ENCODE peak calls at places on chromosome 15, in six cellular contexts. O is body of pancreas; I is CD8-positive, alpha-beta T cell; G is bronchial epithelial cell; U is fibroblast of pulmonary artery; S is HCT116. L is an unnamed sample.

GRCh38 chr15:48914717-48915116 is 36.8 kb downstream of the EID1 start:
- DNase-seq in G (no peak), O (no peak), S (no peak), U (no peak), I (no peak), L (no peak)

GRCh38 chr15:52730163-52730562 is 51.0 kb upstream of the ATOSA start:
- DNase-seq in U (peak), O (no peak), I (peak), G (peak), S (no peak), L (peak)

GRCh38 chr15:90873998-90874605 is 5.7 kb downstream of the FURIN start:
- DNase-seq in G (peak), I (no peak), U (no peak), O (peak), S (no peak), L (peak)

GRCh38 chr15:31758126-31758525 is 272.2 kb upstream of the CHRNA7 start:
- DNase-seq in O (peak), S (peak), G (peak), I (no peak), U (peak), L (peak)

GRCh38 chr15:52243697-52244555 is 51.7 kb downstream of the MYO5C start:
- DNase-seq in I (no peak), G (no peak), O (no peak), U (no peak), S (no peak), L (no peak)

GRCh38 chr15:80026310-80026709 is 33.2 kb upstream of the ZFAND6 start:
- DNase-seq in G (no peak), I (no peak), S (no peak), O (no peak), U (no peak), L (peak)

GRCh38 chr15:72423256-72423655 is 25.2 kb downstream of the TMEM202 start:
- DNase-seq in I (no peak), U (no peak), S (no peak), O (no peak), G (no peak), L (no peak)

GRCh38 chr15:81400640-81401236 is 26.7 kb upstream of the TMC3 start:
- DNase-seq in G (peak), U (peak), I (peak), S (peak), O (no peak), L (peak)

GRCh38 chr15:57440799-57441198 is 64.5 kb downstream of the CGNL1 start:
- DNase-seq in O (no peak), G (peak), I (no peak), S (no peak), U (peak), L (no peak)

GRCh38 chr15:45616901-45617323 is 17.9 kb upstream of the SQOR start:
- DNase-seq in O (no peak), I (no peak), G (peak), U (no peak), S (no peak), L (peak)

GRCh38 chr15:66017009-66017408 is 147.7 kb downstream of the RAB11A start:
- DNase-seq in S (no peak), I (no peak), G (no peak), O (no peak), U (no peak), L (no peak)

GRCh38 chr15:83844742-83845141 is 190.8 kb downstream of the ADAMTSL3 start:
- DNase-seq in S (no peak), I (no peak), O (no peak), U (no peak), G (peak), L (peak)

GRCh38 chr15:51135276-51135675 is 40.6 kb upstream of the TNFAIP8L3 start:
- DNase-seq in G (no peak), O (peak), I (no peak), S (no peak), U (no peak), L (peak)

GRCh38 chr15:86021281-86022264 is 58.1 kb upstream of the AGBL1 start:
- DNase-seq in I (no peak), G (peak), S (no peak), O (peak), U (no peak), L (peak)

DNA sequence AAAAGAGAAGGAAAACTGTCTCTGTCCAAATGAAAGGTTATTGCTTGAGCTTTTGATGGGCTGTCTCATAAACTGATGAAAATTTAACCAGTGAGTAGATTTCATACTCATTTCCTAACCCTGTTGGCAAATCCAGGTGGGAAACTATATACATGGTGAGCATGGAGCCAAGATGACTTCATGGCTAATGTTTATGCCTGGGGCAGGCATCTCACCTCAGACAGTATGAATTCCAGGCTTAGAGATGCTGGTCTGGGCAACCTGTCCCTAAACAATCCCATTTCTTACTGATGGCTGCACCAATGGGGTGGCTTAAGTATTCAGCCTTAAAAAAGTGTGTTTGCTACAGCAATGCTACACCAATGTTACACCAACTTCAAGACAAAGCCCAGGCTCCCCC is 58.1 kb downstream of the SLTM start:
- DNase-seq in G (peak), I (no peak), O (no peak), U (no peak), S (no peak), L (peak)
- TF ChIP-seq CTCF in G (no peak), I (no peak), O (no peak), U (no peak), S (no peak), L (no peak)

GRCh38 chr15:70669966-70670658 is 93.2 kb downstream of the UACA start:
- DNase-seq in O (peak), I (no peak), U (peak), G (no peak), S (no peak), L (no peak)
- H3K4me3 ChIP-seq in O (no peak), I (no peak), U (no peak), G (no peak), S (no peak), L (no peak)

DNA sequence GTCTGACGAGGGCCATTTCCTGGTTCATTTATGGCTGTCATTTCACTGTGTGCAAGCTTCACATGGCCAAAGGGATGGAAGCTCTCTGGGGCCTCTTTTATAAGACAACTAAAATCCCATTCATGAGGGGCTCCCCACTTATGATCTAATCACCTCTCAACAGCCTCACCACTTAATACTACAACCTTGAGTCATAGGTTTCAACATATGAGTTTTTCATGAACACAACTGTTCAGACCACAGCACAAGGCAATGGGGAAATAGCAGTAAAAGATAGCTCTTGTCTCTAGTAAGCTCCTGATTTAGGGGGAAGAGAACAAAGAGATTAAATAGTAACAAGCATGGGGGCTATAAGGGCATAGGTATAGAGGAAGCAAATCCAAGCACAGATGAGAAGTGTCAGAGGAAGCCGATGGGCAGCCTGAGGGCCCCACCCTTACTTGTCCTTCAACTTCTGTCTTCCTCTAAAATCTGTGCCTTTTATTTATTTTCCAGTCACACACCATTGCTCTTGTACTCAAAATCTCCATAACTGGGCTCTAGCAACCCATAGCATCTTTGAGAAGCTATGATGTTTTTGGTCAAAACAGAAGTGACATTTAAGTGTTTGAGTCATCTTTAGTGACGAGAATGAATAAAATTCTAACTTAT is 329.1 kb downstream of the UNC13C start:
- DNase-seq in U (no peak), O (no peak), S (no peak), G (no peak), I (no peak), L (no peak)
- TF ChIP-seq CTCF in U (no peak), O (no peak), S (no peak), G (no peak), I (no peak), L (no peak)

GRCh38 chr15:28179270-28179669 is 80.2 kb upstream of the OCA2 start:
- DNase-seq in O (no peak), S (no peak), G (no peak), U (no peak), I (no peak), L (no peak)
- H3K4me3 ChIP-seq in O (no peak), S (no peak), G (no peak), U (no peak), I (no peak), L (no peak)

DNA sequence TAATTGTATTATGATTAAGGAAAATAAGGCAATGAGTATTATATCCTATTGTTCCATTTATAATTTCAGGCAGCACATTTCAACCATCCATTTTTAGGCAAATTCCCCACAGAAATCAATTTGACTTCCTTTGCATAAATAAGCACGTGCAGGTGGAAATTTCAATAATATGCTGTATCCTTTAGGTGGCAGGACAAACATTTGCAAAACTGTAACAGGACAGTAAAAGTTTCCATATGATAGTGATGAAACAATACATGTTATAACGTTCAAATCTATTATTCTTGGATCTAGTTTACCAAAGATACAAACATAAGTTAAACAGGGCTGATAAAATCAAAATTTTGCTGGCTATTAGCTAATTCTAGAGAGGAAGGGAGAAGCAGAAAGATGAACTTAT is 8.5 kb downstream of the UACA start:
- DNase-seq in U (no peak), O (no peak), I (no peak), G (no peak), S (no peak), L (no peak)
- TF ChIP-seq CTCF in U (no peak), O (no peak), I (no peak), G (no peak), S (peak), L (no peak)

DNA sequence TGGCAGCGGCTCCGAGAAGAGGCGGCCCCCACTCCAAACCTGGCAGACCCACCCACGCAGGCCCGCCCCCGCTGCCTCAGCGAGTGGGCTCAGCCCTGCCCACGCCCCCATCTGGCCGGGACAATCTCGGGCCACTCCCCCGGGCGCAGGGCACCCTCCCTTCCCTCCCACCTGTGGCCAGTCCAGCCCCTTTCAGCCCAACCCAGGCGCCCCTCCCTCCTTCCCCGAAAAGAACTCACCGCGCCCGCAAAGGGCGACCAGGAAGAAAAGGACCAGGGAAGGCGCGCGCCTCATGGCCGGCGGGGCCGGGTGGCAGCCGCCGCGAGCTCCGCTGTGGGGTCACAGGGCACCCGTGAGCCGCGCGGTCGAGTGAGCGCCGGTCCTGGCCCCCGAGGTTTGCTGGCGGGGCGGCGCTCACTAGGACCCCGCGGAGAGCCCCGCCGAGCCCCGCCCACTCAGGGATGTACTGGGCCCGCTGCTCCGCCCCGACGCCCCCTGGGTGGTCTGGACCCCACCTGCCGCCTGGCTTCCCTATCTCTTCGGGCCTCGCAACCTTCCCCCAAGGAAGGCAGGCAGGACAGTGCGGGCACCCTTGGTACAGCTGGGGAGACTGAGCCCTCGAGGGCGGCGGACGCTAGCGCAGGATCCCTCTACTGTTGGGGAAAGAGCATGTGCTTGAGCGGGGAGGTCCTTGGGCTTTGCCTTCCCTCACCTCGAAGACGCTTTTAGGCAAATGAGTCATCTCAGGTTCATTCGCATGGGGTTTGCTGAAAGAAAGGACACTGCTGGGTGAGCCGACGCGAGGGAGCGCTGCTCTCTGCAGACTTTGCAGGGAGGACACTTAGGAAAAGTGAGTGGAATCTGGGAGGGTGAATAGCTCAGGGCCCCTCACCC is at the start of gene CHRNB4:
- DNase-seq in I (peak), U (peak), O (peak), G (peak), S (no peak), L (peak)
- H3K4me3 ChIP-seq in I (peak), U (peak), O (no peak), G (peak), S (peak), L (peak)